ENCODE peak calls at places on chromosome 16, in ten cellular contexts. R is left lung, U is heart right ventricle, I is B cell, M is Peyer's patch, A is Calu3, E is astrocyte of the spinal cord, V is stomach, B is AG04449, Y is endodermal cell. O is an unnamed sample.

GRCh38 chr16:81553814-81554675 is 109.4 kb downstream of the CMIP start:
- DNase-seq in E (no peak), A (no peak), B (no peak), V (peak; percentile 43), M (no peak), I (no peak), U (no peak), Y (no peak), R (no peak), O (no peak)

GRCh38 chr16:76123966-76124365 is 153.2 kb upstream of the CNTNAP4 start:
- DNase-seq in M (no peak), I (no peak), V (no peak), Y (no peak), U (no peak), E (no peak), R (no peak), B (no peak), A (no peak), O (no peak)

GRCh38 chr16:2933136-2933535 is 21.4 kb downstream of the FLYWCH1 start:
- DNase-seq in U (no peak), E (no peak), B (no peak), V (no peak), R (no peak), A (no peak), M (no peak), I (no peak), Y (no peak), O (no peak)

GRCh38 chr16:2897110-2897509 is 14.1 kb downstream of the FLYWCH2 start:
- DNase-seq in B (no peak), V (no peak), U (no peak), A (no peak), R (no peak), Y (no peak), M (peak; percentile 61), E (no peak), I (peak; percentile 92), O (peak; percentile 75)

GRCh38 chr16:88350922-88351321 is 31.8 kb upstream of the ZNF469 start:
- DNase-seq in U (no peak), E (no peak), A (no peak), Y (no peak), R (no peak), B (no peak), M (no peak), I (no peak), V (no peak), O (no peak)

GRCh38 chr16:83994087-83994486 is 26.0 kb downstream of the NECAB2 start:
- DNase-seq in V (no peak), E (peak; percentile 72), M (no peak), R (peak; percentile 42), U (no peak), Y (no peak), A (peak; percentile 58), B (peak; percentile 76), I (no peak), O (no peak)

GRCh38 chr16:27230562-27230991 is 27.3 kb downstream of the KDM8 start:
- DNase-seq in A (no peak), B (no peak), V (peak; percentile 76), U (no peak), E (no peak), Y (no peak), I (peak; percentile 65), M (peak; percentile 63), R (no peak), O (no peak)

GRCh38 chr16:24074574-24074973 is 181.6 kb upstream of the CACNG3 start:
- DNase-seq in U (no peak), R (no peak), M (no peak), E (no peak), B (no peak), I (no peak), A (no peak), V (no peak), Y (no peak), O (no peak)

GRCh38 chr16:54633943-54634362 is 296.7 kb upstream of the IRX5 start:
- DNase-seq in U (no peak), M (no peak), V (peak; percentile 47), R (no peak), E (peak; percentile 31), B (no peak), Y (peak; percentile 75), A (peak; percentile 21), I (no peak), O (no peak)
- TF ChIP-seq CTCF in U (peak; percentile 21), M (no peak), V (peak; percentile 27), R (peak; percentile 22), E (peak; percentile 62), B (peak; percentile 28), Y (peak; percentile 92), A (peak; percentile 27), I (no peak), O (no peak)

GRCh38 chr16:896261-897199 is 74.3 kb downstream of the LMF1 start:
- DNase-seq in B (no peak), M (no peak), E (no peak), V (no peak), U (no peak), A (no peak), R (no peak), Y (no peak), I (no peak), O (no peak)

GRCh38 chr16:897701-898100 is 73.1 kb downstream of the LMF1 start:
- DNase-seq in V (no peak), Y (no peak), U (no peak), A (no peak), E (no peak), R (no peak), B (no peak), I (no peak), M (no peak), O (no peak)

GRCh38 chr16:898216-898615 is 72.6 kb downstream of the LMF1 start:
- DNase-seq in M (no peak), E (no peak), I (no peak), Y (no peak), U (no peak), A (no peak), B (no peak), R (no peak), V (no peak), O (no peak)

GRCh38 chr16:895371-895770 is 75.4 kb downstream of the LMF1 start:
- DNase-seq in B (no peak), A (no peak), V (no peak), E (no peak), R (no peak), Y (no peak), M (no peak), U (no peak), I (no peak), O (no peak)

DNA sequence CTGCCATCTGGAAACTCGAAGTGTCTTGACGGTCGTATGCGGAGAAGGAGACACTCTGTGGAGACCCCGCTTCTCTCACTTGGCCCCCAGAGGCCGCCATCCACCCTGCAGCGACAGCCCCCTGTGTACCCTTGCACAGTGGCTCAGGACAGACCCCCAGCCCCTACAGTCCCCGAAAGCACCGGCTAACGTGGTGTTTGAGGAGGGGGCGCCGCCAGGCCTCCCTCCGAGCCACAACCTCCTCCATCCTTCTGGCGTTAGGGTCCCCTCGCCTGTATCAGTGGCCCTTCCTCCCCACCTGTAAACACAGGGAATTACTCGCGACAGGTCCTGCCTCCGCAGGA is 73.6 kb downstream of the LMF1 start:
- DNase-seq in I (no peak), Y (no peak), A (no peak), M (no peak), V (no peak), U (no peak), B (no peak), E (no peak), R (no peak), O (no peak)
- TF ChIP-seq CTCF in I (no peak), Y (peak; percentile 37), A (no peak), M (no peak), V (no peak), U (no peak), B (no peak), E (no peak), R (no peak), O (no peak)

DNA sequence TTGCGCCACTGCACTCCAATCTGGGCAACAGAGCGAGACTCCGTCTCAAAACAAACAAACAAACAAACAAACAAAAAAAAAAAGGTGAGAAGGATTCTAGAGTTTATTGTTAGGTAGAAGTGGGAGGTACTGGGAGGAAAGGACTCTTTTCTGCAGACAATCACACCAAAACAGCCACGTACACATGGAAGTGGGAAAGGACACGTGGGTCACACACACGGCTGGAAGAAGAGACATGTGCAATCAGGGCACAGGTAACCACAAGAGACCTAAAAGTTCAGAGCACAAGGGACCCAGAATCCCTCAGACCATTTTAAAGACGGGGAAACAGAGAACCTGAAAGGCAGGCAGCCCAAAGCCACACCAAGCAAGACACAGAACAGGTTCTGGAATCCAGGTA is 20.5 kb downstream of the XYLT1 start:
- DNase-seq in Y (no peak), V (no peak), U (no peak), E (no peak), A (no peak), I (no peak), M (no peak), B (no peak), R (no peak), O (no peak)
- TF ChIP-seq CTCF in Y (no peak), V (no peak), U (no peak), E (no peak), A (no peak), I (no peak), M (no peak), B (no peak), R (no peak), O (no peak)

GRCh38 chr16:66131156-66131807 is 235.2 kb upstream of the CDH5 start:
- DNase-seq in I (no peak), U (no peak), R (no peak), B (no peak), E (peak; percentile 55), Y (no peak), V (no peak), A (no peak), M (no peak), O (no peak)

GRCh38 chr16:66128363-66128725 is 238.1 kb upstream of the CDH5 start:
- DNase-seq in R (no peak), B (no peak), M (no peak), Y (no peak), U (no peak), E (no peak), I (no peak), A (no peak), V (no peak), O (no peak)

GRCh38 chr16:66130296-66130910 is 236.1 kb upstream of the CDH5 start:
- DNase-seq in U (no peak), I (no peak), M (no peak), B (no peak), V (no peak), Y (peak; percentile 53), A (no peak), E (peak; percentile 75), R (no peak), O (no peak)

GRCh38 chr16:66129196-66129595 is 237.3 kb upstream of the CDH5 start:
- DNase-seq in M (no peak), B (no peak), V (no peak), R (no peak), Y (no peak), A (no peak), E (no peak), I (no peak), U (no peak), O (no peak)

DNA sequence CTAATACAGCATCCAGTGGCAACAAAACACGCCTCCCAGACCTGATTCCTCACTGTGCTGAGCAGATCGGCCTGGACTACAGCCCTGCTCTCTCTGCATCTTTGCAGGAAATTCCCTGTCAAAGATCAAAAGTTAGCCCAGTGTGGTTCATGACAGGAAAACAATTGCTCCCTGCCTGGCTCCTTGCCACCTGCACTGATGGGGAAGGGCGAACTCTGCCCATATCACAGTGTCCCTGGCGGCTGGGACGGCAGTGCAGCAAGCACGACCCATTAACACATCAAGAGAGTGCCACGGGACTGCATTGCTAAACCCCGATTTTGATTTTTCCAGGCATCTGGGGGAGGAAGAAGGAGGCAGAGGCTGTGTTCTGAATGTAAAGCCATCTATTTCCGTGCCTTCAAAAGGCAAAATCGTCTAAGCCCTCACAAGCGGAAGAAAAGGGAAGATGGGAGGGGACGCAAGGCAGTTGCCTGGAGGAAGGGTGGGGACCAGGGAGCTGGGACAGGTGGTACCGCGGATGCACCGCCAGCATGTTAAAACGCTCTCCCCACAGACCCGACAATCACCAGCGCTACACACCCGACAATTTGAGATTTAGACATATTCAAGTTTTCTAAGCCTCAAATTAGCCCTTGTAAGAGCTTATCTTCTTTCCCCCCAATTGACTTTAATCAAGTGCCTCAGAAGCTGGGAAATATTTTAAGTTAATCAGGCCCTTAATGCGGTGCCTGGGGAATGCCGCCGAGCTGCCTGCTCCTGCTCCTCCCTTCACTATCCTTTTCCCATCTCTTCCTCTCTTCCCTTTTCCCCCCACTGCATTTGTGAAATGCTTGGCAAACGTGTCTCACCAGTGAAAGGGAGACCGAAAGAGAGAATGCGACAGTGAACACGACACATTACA is 238.8 kb upstream of the CDH5 start:
- DNase-seq in R (no peak), M (no peak), A (no peak), U (peak; percentile 19), Y (peak; percentile 79), V (no peak), B (no peak), E (no peak), I (no peak), O (no peak)
- TF ChIP-seq CTCF in R (no peak), M (no peak), A (no peak), U (no peak), Y (peak; percentile 59), V (no peak), B (no peak), E (no peak), I (no peak), O (no peak)